ENCODE peak calls at places on chromosomes 7 and 10, in ten cellular contexts. J is breast epithelium, B is IMR-90, Z is endothelial cell of umbilical vein, Q is stomach, Y is heart left ventricle, U is GM12878, T is body of pancreas, I is A549, A is ovary. L is an unnamed sample.

GRCh38 chr10:103765168-103765567 is 90.2 kb downstream of the SH3PXD2A start:
- DNase-seq in A (no peak), J (no peak), Z (peak; percentile 70), U (no peak), B (peak; percentile 92), T (no peak), Q (no peak), Y (no peak), I (no peak), L (no peak)

GRCh38 chr10:69965919-69966662 is 86.6 kb upstream of the MACROH2A2 start:
- DNase-seq in T (no peak), J (no peak), Q (peak; percentile 19), B (peak; percentile 70), Z (no peak), U (no peak), Y (no peak), A (no peak), I (no peak), L (no peak)

GRCh38 chr7:43112941-43113621 is 634 bp downstream of the HECW1 start:
- DNase-seq in A (peak; percentile 29), Q (no peak), Z (peak; percentile 33), Y (no peak), I (peak; percentile 7), J (no peak), B (peak; percentile 49), T (peak; percentile 39), U (no peak), L (no peak)

GRCh38 chr7:155377071-155377836 is 79.6 kb downstream of the INSIG1 start:
- DNase-seq in U (no peak), Q (no peak), T (no peak), A (no peak), Z (no peak), J (no peak), Y (no peak), B (no peak), I (no peak), L (no peak)

GRCh38 chr7:2997014-2997413 is 46.7 kb downstream of the CARD11 start:
- DNase-seq in J (peak; percentile 44), Q (no peak), B (no peak), U (no peak), Y (no peak), I (no peak), A (no peak), Z (no peak), T (no peak), L (no peak)

GRCh38 chr10:78316451-78316931 is 282.8 kb downstream of the RPS24 start:
- DNase-seq in J (no peak), Z (peak; percentile 10), U (no peak), A (no peak), B (peak; percentile 47), T (no peak), I (no peak), Q (no peak), Y (no peak), L (no peak)

GRCh38 chr10:29120216-29120615 is 168.7 kb upstream of the LYZL1 start:
- DNase-seq in U (no peak), B (peak; percentile 89), Z (no peak), J (no peak), Q (no peak), A (no peak), I (peak; percentile 77), T (no peak), Y (no peak), L (no peak)

GRCh38 chr10:44848211-44848610 is 62.9 kb upstream of the TMEM72 start:
- DNase-seq in J (no peak), A (no peak), I (no peak), B (no peak), Q (no peak), Z (no peak), T (no peak), Y (no peak), U (no peak), L (no peak)

GRCh38 chr10:102230264-102230860 is 4.3 kb downstream of the ELOVL3 start:
- DNase-seq in Y (peak; percentile 28), U (no peak), J (no peak), B (peak; percentile 42), Z (peak; percentile 44), A (peak; percentile 34), Q (peak; percentile 60), I (peak; percentile 66), T (peak; percentile 65), L (no peak)

GRCh38 chr10:102231357-102232318 is 5.5 kb downstream of the ELOVL3 start:
- DNase-seq in Y (peak; percentile 40), U (no peak), B (no peak), J (no peak), T (peak; percentile 69), Z (peak; percentile 19), A (no peak), I (peak; percentile 68), Q (peak; percentile 73), L (no peak)

GRCh38 chr10:102230861-102231356 is 4.8 kb downstream of the ELOVL3 start:
- DNase-seq in Y (peak; percentile 24), Q (peak; percentile 53), A (no peak), I (peak; percentile 60), Z (no peak), J (no peak), T (peak; percentile 49), B (no peak), U (no peak), L (no peak)

GRCh38 chr10:102227050-102227449 is 951 bp downstream of the ELOVL3 start:
- DNase-seq in Z (no peak), J (no peak), A (no peak), I (no peak), Q (no peak), Y (no peak), U (no peak), T (no peak), B (peak; percentile 49), L (no peak)

DNA sequence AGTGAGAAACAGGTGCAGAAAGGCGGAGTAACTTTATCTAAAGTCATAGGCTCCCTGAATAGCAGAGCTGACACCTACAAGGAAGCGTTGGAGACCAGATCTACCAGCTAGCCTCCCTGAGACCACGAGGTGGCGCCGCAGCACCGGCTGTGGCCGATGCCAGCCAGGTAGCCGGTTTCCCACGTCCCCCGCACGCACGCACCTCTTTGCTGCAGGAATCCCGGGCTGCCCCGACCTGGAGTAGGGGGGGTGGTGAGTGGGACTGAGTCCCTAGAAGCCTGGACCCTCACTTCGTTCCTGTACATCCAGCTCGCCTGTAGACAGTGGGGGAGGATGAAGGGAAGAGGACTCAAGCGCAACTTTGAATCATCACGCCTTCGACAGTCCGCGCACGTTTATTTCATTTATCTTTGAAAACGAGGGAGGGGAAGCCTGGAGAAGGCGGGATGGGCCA is 3.7 kb downstream of the ELOVL3 start:
- DNase-seq in T (peak; percentile 91), Z (peak; percentile 78), U (peak; percentile 33), I (peak; percentile 85), A (peak; percentile 81), Q (peak; percentile 92), B (peak; percentile 65), J (peak; percentile 89), Y (peak; percentile 83), L (no peak)
- H3K4me3 ChIP-seq in T (no peak overlapping the region), Z (no peak overlapping the region), U (peak overlapping the region; percentile 64), I (peak overlapping the region; percentile 47), A (peak overlapping the region; percentile 2), Q (peak overlapping the region; percentile 48), B (peak overlapping the region; percentile 21), J (peak overlapping the region; percentile 77), Y (peak overlapping the region; percentile 44), L (peak overlapping the region; percentile 42)

GRCh38 chr10:49539320-49539885 is 482 bp upstream of the ERCC6 start:
- DNase-seq in U (no peak), Y (peak; percentile 34), B (peak; percentile 52), T (peak; percentile 35), I (peak; percentile 46), A (peak; percentile 25), Z (peak; percentile 85), J (no peak), Q (peak; percentile 50), L (no peak)

GRCh38 chr10:49542353-49542752 is 3.4 kb upstream of the ERCC6 start:
- DNase-seq in T (no peak), Y (no peak), B (no peak), I (no peak), U (no peak), J (no peak), Q (no peak), A (no peak), Z (no peak), L (no peak)

GRCh38 chr10:49541762-49542161 is 2.8 kb upstream of the ERCC6 start:
- DNase-seq in U (no peak), J (no peak), Z (no peak), Q (no peak), T (no peak), I (no peak), Y (no peak), B (no peak), A (no peak), L (no peak)

GRCh38 chr10:49534670-49535381 is 4.1 kb downstream of the ERCC6 start:
- DNase-seq in Q (no peak), T (no peak), Z (peak; percentile 80), A (no peak), U (peak; percentile 91), J (no peak), Y (no peak), I (no peak), B (peak; percentile 78), L (no peak)

DNA sequence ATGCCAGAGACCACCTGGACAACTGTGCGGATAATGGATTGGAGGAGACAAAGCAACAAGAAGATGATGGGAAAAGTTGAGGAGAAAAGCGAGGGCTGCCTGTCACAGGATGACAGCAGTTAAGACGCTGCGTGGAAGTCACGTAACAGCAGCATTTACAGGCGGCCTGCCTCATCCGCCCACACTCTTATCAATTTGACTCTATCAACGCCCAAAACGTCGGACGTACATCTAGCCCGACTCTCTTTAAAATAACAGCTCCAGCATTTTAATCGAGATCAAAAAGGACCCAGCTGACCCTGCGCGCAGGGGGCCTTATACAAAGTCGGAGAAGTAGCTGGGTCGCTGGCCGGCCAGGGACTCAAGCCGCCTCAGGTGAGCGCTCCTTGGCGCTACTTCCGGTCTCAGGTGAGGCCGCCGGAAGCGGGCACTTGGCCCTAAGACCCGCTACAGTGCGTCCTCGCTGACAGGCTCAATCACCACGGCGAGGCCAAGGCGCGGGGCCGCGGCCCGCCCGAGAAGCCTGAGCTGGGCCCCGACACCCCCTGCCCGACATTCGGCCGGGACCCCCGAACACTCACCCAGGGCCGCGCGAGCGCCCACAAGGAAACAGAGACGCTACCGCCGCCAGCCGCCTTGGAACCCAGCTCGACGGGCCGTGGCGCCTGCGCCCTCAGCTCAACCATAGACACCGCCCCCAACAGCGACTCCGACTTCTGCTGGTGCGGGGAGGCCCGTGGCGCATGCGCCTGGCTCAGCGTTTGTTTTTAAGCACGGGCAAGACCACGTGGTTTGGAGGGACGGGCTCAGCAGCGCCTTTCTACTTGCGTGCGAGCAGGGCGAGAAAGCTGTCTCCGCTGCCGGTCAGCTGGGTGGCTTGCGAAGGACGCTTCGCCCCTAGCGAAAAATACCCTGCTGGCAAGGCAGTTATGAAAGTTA is at the start of gene ERCC6:
- DNase-seq in U (peak; percentile 91), Z (peak; percentile 99), I (peak; percentile 98), Q (peak; percentile 98), J (peak; percentile 96), B (peak; percentile 98), T (peak; percentile 99), A (peak; percentile 96), Y (peak; percentile 97), L (peak; percentile 85)
- TF ChIP-seq POLR2A in U (peak; percentile 91), Z (peak; percentile 39), I (peak; percentile 76), Q (no peak), J (peak; percentile 46), B (peak; percentile 84), T (peak; percentile 88), A (peak; percentile 43), Y (no peak), L (no peak)

GRCh38 chr7:135925205-135925604 is 52.0 kb downstream of the MTPN start:
- DNase-seq in A (no peak), Z (no peak), I (no peak), T (no peak), Y (no peak), B (peak; percentile 16), J (no peak), Q (no peak), U (no peak), L (no peak)
- H3K27ac ChIP-seq in A (no peak overlapping the region), Z (peak overlapping the region; percentile 79), I (peak overlapping the region; percentile 80), T (no peak overlapping the region), Y (no peak overlapping the region), B (no peak overlapping the region), J (no peak overlapping the region), Q (no peak overlapping the region), U (no peak overlapping the region), L (no peak overlapping the region)

DNA sequence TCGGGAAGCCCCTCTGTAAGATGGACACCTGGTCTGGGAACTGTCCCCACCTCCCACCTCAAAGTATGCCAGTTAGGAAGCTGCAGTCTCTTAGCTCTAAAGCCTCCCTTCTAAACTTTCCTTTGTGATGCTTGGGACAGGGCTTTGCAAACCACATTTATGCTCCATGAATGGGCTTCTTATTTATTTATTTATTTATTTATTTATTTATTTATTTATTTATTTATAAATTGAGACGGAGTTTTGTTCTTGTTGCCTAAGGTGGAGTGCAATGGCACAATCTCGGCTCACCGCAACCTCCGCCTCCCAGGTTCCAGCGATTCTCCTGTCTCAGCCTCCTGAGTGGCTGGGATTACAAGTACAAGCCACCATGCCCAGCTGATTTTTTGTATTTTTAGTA is 1009.4 kb downstream of the TYW1 start:
- DNase-seq in A (no peak), T (no peak), I (no peak), J (no peak), Y (no peak), Q (no peak), U (no peak), B (no peak), Z (no peak), L (no peak)
- H3K4me3 ChIP-seq in A (no peak overlapping the region), T (no peak overlapping the region), I (no peak overlapping the region), J (no peak overlapping the region), Y (no peak overlapping the region), Q (no peak overlapping the region), U (no peak overlapping the region), B (no peak overlapping the region), Z (no peak overlapping the region), L (no peak overlapping the region)